ENCODE peak calls at places on chromosomes 1 and 21, in six cellular contexts. K is astrocyte, D is lung, B is neural progenitor cell, Q is brain microvascular endothelial cell, E is astrocyte of the spinal cord. P is an unnamed sample.

GRCh38 chr21:34520769-34521508 is 8.9 kb upstream of the KCNE1 start:
- DNase-seq in K (no peak), D (no peak), E (no peak), B (no peak), Q (no peak), P (no peak)

GRCh38 chr1:62237950-62238374 is 43.3 kb downstream of the L1TD1 start:
- DNase-seq in K (no peak), B (peak; percentile 10), E (no peak), D (no peak), Q (no peak), P (no peak)

GRCh38 chr21:29342394-29342957 is 43.8 kb downstream of the BACH1 start:
- DNase-seq in Q (peak; percentile 96), K (peak; percentile 99), D (no peak), B (no peak), E (peak; percentile 98), P (peak; percentile 96)

GRCh38 chr1:74502432-74502831 is 10.0 kb downstream of the LRRC53 start:
- DNase-seq in E (peak; percentile 56), Q (peak; percentile 28), K (peak; percentile 48), B (peak; percentile 72), D (no peak), P (peak; percentile 58)

GRCh38 chr1:172581779-172582178 is 48.8 kb downstream of the SUCO start:
- DNase-seq in D (no peak), Q (peak; percentile 17), K (peak; percentile 67), B (no peak), E (peak; percentile 28), P (peak; percentile 61)

GRCh38 chr1:73674945-73675561 is 522.9 kb downstream of the LRRIQ3 start:
- DNase-seq in K (no peak), D (no peak), Q (no peak), B (peak; percentile 17), E (peak; percentile 19), P (peak; percentile 8)

GRCh38 chr1:110875216-110875731 is 2.3 kb downstream of the CD53 start:
- DNase-seq in E (no peak), Q (no peak), B (no peak), D (no peak), K (no peak), P (no peak)

GRCh38 chr1:89781494-89782126 is 39.2 kb upstream of the LRRC8D start:
- DNase-seq in E (no peak), B (no peak), Q (no peak), K (peak; percentile 51), D (no peak), P (peak; percentile 32)

GRCh38 chr1:61271412-61271789 is 189.0 kb downstream of the NFIA start:
- DNase-seq in Q (no peak), E (no peak), K (no peak), D (no peak), B (peak; percentile 28), P (no peak)

GRCh38 chr1:63049135-63049534 is 265.2 kb downstream of the ATG4C start:
- DNase-seq in B (no peak), Q (no peak), K (no peak), D (no peak), E (no peak), P (no peak)

GRCh38 chr1:36906555-36906954 is 127.8 kb downstream of the GRIK3 start:
- DNase-seq in Q (no peak), K (no peak), B (no peak), E (no peak), D (no peak), P (no peak)

DNA sequence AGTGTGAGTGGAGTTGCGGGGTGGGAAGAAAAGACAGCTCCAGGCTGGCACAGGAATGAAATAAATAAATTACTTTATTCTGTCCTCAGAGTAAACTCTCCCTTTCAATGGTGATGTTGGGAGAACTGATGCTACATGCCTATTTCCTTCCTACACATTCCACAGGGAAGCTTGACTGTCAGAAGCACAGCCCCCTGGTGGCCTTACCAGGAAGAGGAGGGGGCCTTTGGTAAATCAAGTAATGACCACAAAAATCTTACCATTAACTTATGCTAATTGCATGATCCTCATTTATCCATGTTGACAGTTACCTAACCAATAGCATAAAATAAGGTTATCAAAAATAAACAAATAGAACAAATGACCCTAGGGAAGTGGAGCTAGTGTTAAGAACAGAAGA is 605.0 kb upstream of the PKN2 start:
- DNase-seq in D (no peak), E (peak; percentile 3), Q (no peak), B (peak; percentile 74), K (peak; percentile 10), P (peak; percentile 17)
- TF ChIP-seq CTCF in D (no peak), E (peak; percentile 56), Q (peak; percentile 75), B (peak; percentile 85), K (peak; percentile 45), P (peak; percentile 42)

GRCh38 chr1:22876359-22877111 is 96.1 kb downstream of the LACTBL1 start:
- DNase-seq in B (peak; percentile 94), D (no peak), Q (peak; percentile 52), K (peak; percentile 74), E (peak; percentile 77), P (peak; percentile 65)
- H3K4me3 ChIP-seq in B (peak overlapping the region; percentile 11), D (no peak overlapping the region), Q (no peak overlapping the region), K (no peak overlapping the region), E (no peak overlapping the region), P (no peak overlapping the region)

GRCh38 chr1:183239220-183239742 is 53.2 kb downstream of the LAMC2 start:
- DNase-seq in E (no peak), Q (no peak), B (no peak), K (no peak), D (no peak), P (no peak)
- TF ChIP-seq CTCF in E (no peak), Q (no peak), B (peak; percentile 13), K (no peak), D (no peak), P (no peak)

GRCh38 chr1:16248603-16249534 is 11.9 kb upstream of the CPLANE2 start:
- DNase-seq in D (peak; percentile 79), Q (peak; percentile 64), B (no peak), E (peak; percentile 90), K (peak; percentile 81), P (peak; percentile 88)
- H3K4me3 ChIP-seq in D (no peak overlapping the region), Q (no peak overlapping the region), B (no peak overlapping the region), E (no peak overlapping the region), K (no peak overlapping the region), P (no peak overlapping the region)

GRCh38 chr1:13794231-13795187 is 94.5 kb downstream of the PRDM2 start:
- DNase-seq in D (no peak), K (no peak), B (no peak), E (no peak), Q (no peak), P (no peak)

GRCh38 chr1:13799502-13800283 is 99.7 kb downstream of the PRDM2 start:
- DNase-seq in B (no peak), Q (no peak), K (no peak), E (no peak), D (no peak), P (no peak)

GRCh38 chr1:13797397-13797796 is 97.4 kb downstream of the PRDM2 start:
- DNase-seq in D (no peak), Q (no peak), K (no peak), B (no peak), E (no peak), P (no peak)

GRCh38 chr1:13801232-13801631 is 101.2 kb downstream of the PRDM2 start:
- DNase-seq in E (no peak), B (no peak), Q (no peak), K (no peak), D (peak; percentile 44), P (no peak)

DNA sequence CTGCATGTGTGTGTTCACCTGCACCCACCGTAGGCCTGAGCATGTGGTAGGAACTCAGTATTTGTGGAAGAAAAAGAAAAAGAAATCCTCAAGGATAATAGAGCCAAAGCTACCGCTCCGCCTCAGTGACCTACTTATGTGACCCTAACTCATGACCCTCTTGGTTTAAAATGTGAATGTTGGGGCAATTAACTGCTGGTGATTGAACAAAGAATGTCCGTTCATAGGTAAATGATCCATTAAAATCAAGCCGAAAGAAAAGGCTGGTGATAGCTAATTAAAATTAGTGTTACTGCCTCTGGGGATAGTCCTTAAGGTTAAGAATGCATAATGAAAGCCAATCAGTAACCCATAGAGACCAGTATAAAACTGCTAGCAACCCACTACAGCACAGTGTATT is 98.1 kb downstream of the PRDM2 start:
- DNase-seq in E (no peak), B (no peak), Q (no peak), K (no peak), D (no peak), P (no peak)
- TF ChIP-seq CTCF in E (no peak), B (no peak), Q (no peak), K (no peak), D (no peak), P (no peak)

GRCh38 chr1:112316254-112316653 is 79.8 kb upstream of the CTTNBP2NL start:
- DNase-seq in K (no peak), Q (no peak), E (no peak), B (no peak), D (no peak), P (no peak)
- H3K4me3 ChIP-seq in K (no peak overlapping the region), Q (no peak overlapping the region), E (no peak overlapping the region), B (no peak overlapping the region), D (no peak overlapping the region), P (no peak overlapping the region)

DNA sequence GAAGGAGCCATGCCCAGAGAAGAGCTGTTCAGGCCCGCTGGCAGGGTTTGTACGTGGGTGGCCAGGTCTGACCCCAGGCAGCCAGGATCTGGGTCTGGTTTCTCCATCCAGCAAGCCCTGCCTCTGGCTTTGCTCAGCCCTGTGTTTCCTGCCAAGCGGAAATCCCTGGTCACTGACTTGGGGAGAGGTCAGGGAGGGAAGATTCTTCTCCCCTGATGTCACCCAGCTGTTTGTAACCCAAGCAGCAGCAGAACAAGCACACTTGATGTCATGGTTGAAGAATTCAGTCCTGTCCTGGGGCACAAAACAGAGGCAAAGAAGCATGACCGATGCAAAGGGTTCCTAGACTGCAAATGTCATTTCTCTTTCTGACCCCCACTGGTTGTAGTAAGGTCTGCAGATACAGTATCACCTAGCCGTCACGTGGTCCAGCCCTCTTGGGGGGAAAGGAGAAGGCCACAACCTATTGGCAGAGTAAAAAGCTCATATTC is 121.0 kb downstream of the SYT2 start:
- DNase-seq in K (peak; percentile 99), Q (peak; percentile 98), E (peak; percentile 98), D (peak; percentile 78), B (no peak), P (peak; percentile 99)
- TF ChIP-seq CTCF in K (no peak), Q (peak; percentile 12), E (no peak), D (no peak), B (no peak), P (no peak)

DNA sequence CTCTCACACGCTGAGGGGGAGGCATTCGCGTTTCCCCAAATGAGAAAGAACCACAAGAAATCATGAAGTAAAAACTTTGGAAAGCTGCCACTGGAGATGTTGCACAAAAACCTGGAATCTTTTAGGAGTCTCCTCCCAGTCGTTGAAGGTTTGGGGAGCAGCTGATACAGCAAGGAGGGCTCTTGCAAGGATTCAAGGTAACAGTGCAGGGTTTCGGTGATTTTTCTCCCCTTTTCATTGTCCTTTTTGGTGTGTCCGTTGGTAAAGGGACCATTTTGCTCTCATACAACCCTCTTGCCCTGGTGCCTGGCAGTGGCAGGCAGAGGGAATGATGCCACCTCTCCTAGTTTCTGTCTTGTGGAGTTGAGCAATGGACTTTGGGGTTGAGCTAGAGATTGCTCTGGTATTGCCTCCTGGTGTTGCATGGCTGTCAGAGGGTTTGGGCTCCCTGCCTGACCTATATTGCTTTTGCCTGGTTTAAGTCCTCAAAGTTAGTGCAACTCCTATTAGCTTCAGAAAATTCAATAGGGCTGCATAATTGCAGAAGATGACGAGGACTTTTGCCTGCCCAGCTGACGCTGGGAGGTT is 872 bp downstream of the BRINP2 start:
- DNase-seq in E (no peak), K (no peak), B (no peak), D (no peak), Q (no peak), P (no peak)
- H3K4me3 ChIP-seq in E (no peak overlapping the region), K (no peak overlapping the region), B (peak overlapping the region; percentile 65), D (no peak overlapping the region), Q (no peak overlapping the region), P (no peak overlapping the region)

GRCh38 chr1:93779540-93780121 is 98.0 kb upstream of the BCAR3 start:
- DNase-seq in E (peak; percentile 89), D (no peak), B (no peak), K (peak; percentile 95), Q (peak; percentile 69), P (peak; percentile 95)
- TF ChIP-seq CTCF in E (no peak), D (no peak), B (no peak), K (no peak), Q (peak; percentile 30), P (peak; percentile 17)

GRCh38 chr1:22563671-22564612 is 653 bp downstream of the EPHA8 start:
- DNase-seq in D (no peak), Q (no peak), K (no peak), B (peak; percentile 46), E (no peak), P (no peak)
- H3K4me3 ChIP-seq in D (no peak overlapping the region), Q (no peak overlapping the region), K (no peak overlapping the region), B (peak overlapping the region; percentile 52), E (no peak overlapping the region), P (no peak overlapping the region)

P was measured in fibroblast of pulmonary artery.